ENCODE peak calls at places on chromosomes 3 and 15, in six cellular contexts. V is SW 1271, L is kidney epithelial cell, T is posterior cingulate gyrus, W is progenitor cell of endocrine pancreas, D is left cardiac atrium. O is an unnamed sample.
A peak's percentile ranks its signal among the peaks of the same experiment; 100 is the strongest.

GRCh38 chr15:27828721-27829120 is 270.4 kb downstream of the OCA2 start:
- DNase-seq in T (no peak), V (no peak), L (no peak), D (no peak), W (no peak), O (no peak)

GRCh38 chr15:32956006-32956405 is 238.2 kb downstream of the GREM1 start:
- DNase-seq in W (no peak), T (no peak), V (no peak), D (no peak), L (no peak), O (no peak)

GRCh38 chr15:46251873-46252272 is 617.0 kb downstream of the SQOR start:
- DNase-seq in W (no peak), T (no peak), D (no peak), V (no peak), L (no peak), O (no peak)

GRCh38 chr3:122609798-122610559 is 32.5 kb downstream of the PARP15 start:
- DNase-seq in L (peak; percentile 79), V (no peak), T (no peak), D (no peak), W (no peak), O (no peak)

GRCh38 chr15:67850995-67851535 is 11.2 kb upstream of the RNU6-1 start:
- DNase-seq in T (no peak), L (no peak), D (no peak), V (no peak), W (no peak), O (no peak)

GRCh38 chr15:67887776-67888175 is 47.9 kb upstream of the RNU6-1 start:
- DNase-seq in D (no peak), V (no peak), T (no peak), W (no peak), L (no peak), O (no peak)

GRCh38 chr3:134423153-134423552 is 48.9 kb upstream of the AMOTL2 start:
- DNase-seq in W (no peak), T (no peak), D (no peak), V (no peak), L (no peak), O (no peak)

GRCh38 chr3:197519801-197520211 is 36.0 kb downstream of the BDH1 start:
- DNase-seq in L (no peak), V (no peak), T (no peak), W (no peak), D (no peak), O (no peak)

GRCh38 chr15:67472957-67473356 is 48.0 kb upstream of the C15orf61 start:
- DNase-seq in W (no peak), V (no peak), D (no peak), T (no peak), L (no peak), O (no peak)